ENCODE peak calls at places on chromosomes 16 and 17, in nine cellular contexts. M is MCF 10A; K is HS-5; O is LoVo; A is stimulated activated CD4-positive, alpha-beta T cell treated with anti-CD3 and anti-CD28 coated beads, Interleukin-15, amount 100 ng/mL, for 24 hours; P is cardiac fibroblast; Q is left colon; G is NCI-H1092; W is lower leg skin. H is an unnamed sample.

GRCh38 chr17:61400058-61400785 is 579 bp downstream of the TBX2 start:
- DNase-seq in M (peak; percentile 43), K (no peak), O (peak; percentile 38), A (no peak), P (peak; percentile 48), Q (no peak), G (no peak), W (no peak), H (peak; percentile 62)

GRCh38 chr16:81005644-81006471 is 827 bp downstream of the CMC2 start:
- DNase-seq in M (peak; percentile 59), K (no peak), O (peak; percentile 71), A (no peak), P (peak; percentile 41), Q (peak; percentile 85), G (peak; percentile 41), W (peak; percentile 61), H (no peak)

GRCh38 chr17:81941484-81942166 is 4.5 kb upstream of the PYCR1 start:
- DNase-seq in M (no peak), K (no peak), O (no peak), A (no peak), P (no peak), Q (no peak), G (no peak), W (no peak), H (no peak)

GRCh38 chr17:10295728-10296343 is 77.0 kb downstream of the MYH13 start:
- DNase-seq in M (peak; percentile 61), K (peak; percentile 31), O (peak; percentile 59), A (peak; percentile 40), P (peak; percentile 67), Q (no peak), G (no peak), W (no peak), H (peak; percentile 62)

GRCh38 chr16:24036614-24037013 is 200.8 kb downstream of the PRKCB start:
- DNase-seq in M (peak; percentile 55), K (no peak), O (peak; percentile 47), A (peak; percentile 45), P (peak; percentile 63), Q (peak; percentile 29), G (no peak), W (no peak), H (no peak)

GRCh38 chr17:31479009-31479408 is 87.5 kb downstream of the RAB11FIP4 start:
- DNase-seq in M (no peak), K (no peak), O (no peak), A (no peak), P (no peak), Q (no peak), G (no peak), W (no peak), H (no peak)

GRCh38 chr17:58436805-58437239 is 19.5 kb upstream of the RNF43 start:
- DNase-seq in M (no peak), K (no peak), O (no peak), A (no peak), P (no peak), Q (no peak), G (no peak), W (no peak), H (no peak)

GRCh38 chr16:88010343-88010970 is 59.2 kb downstream of the BANP start:
- DNase-seq in M (no peak), K (no peak), O (no peak), A (no peak), P (no peak), Q (no peak), G (no peak), W (no peak), H (no peak)

GRCh38 chr17:73342549-73343167 is 30.9 kb upstream of the CDC42EP4 start:
- DNase-seq in M (no peak), K (peak; percentile 41), O (no peak), A (no peak), P (peak; percentile 81), Q (no peak), G (no peak), W (no peak), H (peak; percentile 73)

GRCh38 chr17:48472485-48473281 is 42.7 kb upstream of the SKAP1 start:
- DNase-seq in M (no peak), K (peak; percentile 93), O (peak; percentile 63), A (no peak), P (peak; percentile 42), Q (no peak), G (peak; percentile 32), W (no peak), H (peak; percentile 77)

GRCh38 chr17:7177210-7177953 is 1.8 kb downstream of the ASGR1 start:
- DNase-seq in M (peak; percentile 66), K (no peak), O (peak; percentile 61), A (peak; percentile 78), P (peak; percentile 59), Q (peak; percentile 56), G (peak; percentile 35), W (peak; percentile 59), H (peak; percentile 48)

GRCh38 chr17:54899201-54899600 is 1.5 kb upstream of the TOM1L1 start:
- DNase-seq in M (no peak), K (no peak), O (no peak), A (no peak), P (no peak), Q (no peak), G (no peak), W (no peak), H (no peak)

GRCh38 chr16:89701425-89702406 is at the start of gene SPATA2L:
- DNase-seq in M (peak; percentile 97), K (no peak), O (peak; percentile 96), A (peak; percentile 98), P (peak; percentile 69), Q (peak; percentile 96), G (peak; percentile 93), W (peak; percentile 82), H (peak; percentile 65)